ENCODE peak calls at places on chromosomes 11 and 22, in eight cellular contexts. G, E, X, W, B, D, F and L are unnamed samples.
A peak's percentile ranks its signal among the peaks of the same experiment; 100 is the strongest.

GRCh38 chr11:33633251-33634003 is 67.2 kb downstream of the C11orf91 start:
- DNase-seq in D (peak; percentile 64), X (no peak), W (peak; percentile 92), F (no peak), B (peak; percentile 94), E (no peak), G (no peak), L (peak; percentile 88)

GRCh38 chr22:44422742-44423370 is 75.2 kb downstream of the RTL6 start:
- DNase-seq in X (no peak), B (no peak), E (no peak), W (no peak), G (no peak), F (no peak), D (no peak), L (no peak)

GRCh38 chr11:70066136-70066520 is 12.0 kb upstream of the ANO1 start:
- DNase-seq in B (no peak), G (peak; percentile 1), D (no peak), W (no peak), X (no peak), F (peak; percentile 43), E (no peak), L (no peak)

GRCh38 chr11:21656065-21656464 is 536.8 kb upstream of the ANO5 start:
- DNase-seq in F (no peak), E (no peak), X (no peak), B (no peak), W (no peak), D (no peak), G (no peak), L (no peak)

GRCh38 chr11:30392221-30392784 is 69.4 kb downstream of the ARL14EP start:
- DNase-seq in B (no peak), W (peak; percentile 0), G (no peak), F (no peak), D (peak; percentile 1), E (no peak), X (peak; percentile 47), L (no peak)

GRCh38 chr11:104076455-104076854 is 40.0 kb downstream of the DDI1 start:
- DNase-seq in G (no peak), W (no peak), E (no peak), X (no peak), D (no peak), B (no peak), F (no peak), L (no peak)

GRCh38 chr11:115317428-115318185 is 186.6 kb downstream of the CADM1 start:
- DNase-seq in F (no peak), W (no peak), B (no peak), E (no peak), D (no peak), G (no peak), X (no peak), L (no peak)

GRCh38 chr11:19766206-19766605 is 53.6 kb downstream of the NAV2 start:
- DNase-seq in B (no peak), X (no peak), E (no peak), W (peak; percentile 16), D (peak; percentile 52), G (no peak), F (no peak), L (peak; percentile 13)

GRCh38 chr11:15276616-15277015 is 161.9 kb downstream of the INSC start:
- DNase-seq in F (no peak), B (peak; percentile 34), X (no peak), G (no peak), D (peak; percentile 13), W (no peak), E (no peak), L (no peak)

GRCh38 chr11:78313181-78313788 is 104.3 kb downstream of the GAB2 start:
- DNase-seq in E (no peak), X (no peak), G (no peak), D (peak; percentile 83), F (no peak), W (peak; percentile 63), B (no peak), L (peak; percentile 71)

GRCh38 chr22:29073618-29074275 is 912 bp downstream of the KREMEN1 start:
- DNase-seq in W (no peak), F (peak; percentile 77), G (no peak), B (no peak), E (no peak), D (no peak), X (peak; percentile 36), L (no peak)

GRCh38 chr22:41833369-41834004 is 582 bp downstream of the SREBF2 start:
- DNase-seq in G (peak; percentile 57), B (peak; percentile 40), F (peak; percentile 74), D (peak; percentile 27), E (no peak), W (no peak), X (peak; percentile 24), L (no peak)

GRCh38 chr11:57474017-57474750 is 13.9 kb downstream of the RTN4RL2 start:
- DNase-seq in E (no peak), X (no peak), F (no peak), B (no peak), W (no peak), D (no peak), G (peak; percentile 51), L (peak; percentile 69)

GRCh38 chr11:78100276-78101040 is 20.8 kb upstream of the NDUFC2 start:
- DNase-seq in X (no peak), E (peak; percentile 4), W (no peak), B (peak; percentile 80), D (no peak), G (no peak), F (no peak), L (no peak)

GRCh38 chr11:97703815-97704214 is 1314.0 kb downstream of the JRKL start:
- DNase-seq in X (no peak), D (no peak), G (no peak), W (no peak), F (no peak), B (no peak), E (no peak), L (no peak)

GRCh38 chr11:60482361-60482760 is 10.2 kb upstream of the MS4A12 start:
- DNase-seq in D (no peak), G (no peak), F (no peak), B (no peak), W (no peak), X (no peak), E (no peak), L (no peak)

GRCh38 chr11:6079463-6079862 is 28.0 kb upstream of the OR56B4 start:
- DNase-seq in W (no peak), D (no peak), F (no peak), E (no peak), G (no peak), B (no peak), X (peak; percentile 22), L (no peak)

GRCh38 chr11:114447444-114447843 is 8.2 kb downstream of the REXO2 start:
- DNase-seq in G (no peak), W (no peak), E (no peak), D (no peak), F (no peak), B (no peak), X (no peak), L (no peak)

GRCh38 chr11:67396587-67397398 is 4.9 kb downstream of the PPP1CA start:
- DNase-seq in W (no peak), F (no peak), E (no peak), X (no peak), D (no peak), B (no peak), G (no peak), L (no peak)

GRCh38 chr11:10405858-10406592 is 49.0 kb upstream of the AMPD3 start:
- DNase-seq in G (peak; percentile 45), E (peak; percentile 37), W (peak; percentile 88), X (peak; percentile 79), B (peak; percentile 82), D (peak; percentile 92), F (no peak), L (peak; percentile 73)

GRCh38 chr11:69531717-69532088 is 50.2 kb downstream of the LINC01488 start:
- DNase-seq in D (no peak), W (no peak), E (no peak), B (no peak), G (no peak), F (no peak), X (no peak), L (no peak)

GRCh38 chr11:65112551-65113360 is 1.1 kb downstream of the TM7SF2 start:
- DNase-seq in E (no peak), G (peak; percentile 83), W (no peak), X (peak; percentile 50), D (peak; percentile 42), B (peak; percentile 67), F (no peak), L (peak; percentile 51)

GRCh38 chr22:39527481-39527961 is 5.0 kb downstream of the RPS19BP1 start:
- DNase-seq in B (peak; percentile 12), W (no peak), D (no peak), E (no peak), F (no peak), X (no peak), G (no peak), L (no peak)

GRCh38 chr11:22317656-22318055 is 20.5 kb upstream of the SLC17A6 start:
- DNase-seq in F (no peak), G (no peak), D (no peak), B (no peak), E (no peak), X (no peak), W (no peak), L (no peak)